ENCODE peak calls at places on chromosomes 7 and 10, in five cellular contexts. One of them, this sample, is unnamed.
A peak's percentile ranks its signal among the peaks of the same experiment; 100 is the strongest.

GRCh38 chr7:12646139-12646538 is 41.3 kb upstream of the ARL4A start:
- DNase-seq in CD8-positive, alpha-beta memory T cell: no peak
- DNase-seq in AML-193: no peak
- DNase-seq in H7: peak; percentile 5
- DNase-seq in memory B cell: no peak
- DNase-seq in this sample: no peak

GRCh38 chr10:79101560-79101971 is 32.8 kb downstream of the ZMIZ1 start:
- DNase-seq in CD8-positive, alpha-beta memory T cell: no peak
- DNase-seq in AML-193: no peak
- DNase-seq in H7: peak; percentile 54
- DNase-seq in memory B cell: no peak
- DNase-seq in this sample: peak; percentile 72

GRCh38 chr10:104642311-104643022 is 1.4 kb downstream of the SORCS3 start:
- DNase-seq in CD8-positive, alpha-beta memory T cell: no peak
- DNase-seq in AML-193: no peak
- DNase-seq in H7: peak; percentile 90
- DNase-seq in memory B cell: no peak
- DNase-seq in this sample: no peak

GRCh38 chr10:124217031-124217430 is 123.6 kb upstream of the CHST15 start:
- DNase-seq in CD8-positive, alpha-beta memory T cell: no peak
- DNase-seq in AML-193: no peak
- DNase-seq in H7: no peak
- DNase-seq in memory B cell: no peak
- DNase-seq in this sample: no peak

GRCh38 chr10:55629792-55630490 is 731.1 kb downstream of the ZWINT start:
- DNase-seq in CD8-positive, alpha-beta memory T cell: no peak
- DNase-seq in AML-193: no peak
- DNase-seq in H7: peak; percentile 32
- DNase-seq in memory B cell: no peak
- DNase-seq in this sample: peak; percentile 29

GRCh38 chr7:36281945-36282727 is 107.5 kb upstream of the ANLN start:
- DNase-seq in CD8-positive, alpha-beta memory T cell: no peak
- DNase-seq in AML-193: no peak
- DNase-seq in H7: no peak
- DNase-seq in memory B cell: no peak
- DNase-seq in this sample: no peak

GRCh38 chr10:99926925-99927718 is 82.6 kb downstream of the DNMBP start:
- DNase-seq in CD8-positive, alpha-beta memory T cell: no peak
- DNase-seq in AML-193: no peak
- DNase-seq in H7: no peak
- DNase-seq in memory B cell: no peak
- DNase-seq in this sample: peak; percentile 36

GRCh38 chr7:976901-977325 is 1.6 kb upstream of the COX19 start:
- DNase-seq in CD8-positive, alpha-beta memory T cell: no peak
- DNase-seq in AML-193: no peak
- DNase-seq in H7: no peak
- DNase-seq in memory B cell: no peak
- DNase-seq in this sample: no peak

GRCh38 chr10:20004087-20004523 is 187.9 kb downstream of the PLXDC2 start:
- DNase-seq in CD8-positive, alpha-beta memory T cell: no peak
- DNase-seq in AML-193: peak; percentile 78
- DNase-seq in H7: no peak
- DNase-seq in memory B cell: no peak
- DNase-seq in this sample: no peak

GRCh38 chr7:125529237-125529636 is 599.6 kb upstream of the POT1 start:
- DNase-seq in CD8-positive, alpha-beta memory T cell: no peak
- DNase-seq in AML-193: no peak
- DNase-seq in H7: no peak
- DNase-seq in memory B cell: no peak
- DNase-seq in this sample: no peak